ENCODE peak calls at places on chromosomes 11 and 22, in eight cellular contexts. Q is GM12878; P is heart right ventricle; M is Karpas-422; B is spleen; L is CD8-positive, alpha-beta T cell; N is HCT116; Z is fibroblast of lung. A is an unnamed sample. For H3K36me3, the result is how much of the 10 kb centered on the place peaks cover.

GRCh38 chr11:121655481-121656332 is 202.9 kb upstream of the SORL1-AS1 start:
- DNase-seq in Q (peak), P (peak), M (peak), B (peak), L (peak), N (peak), Z (peak), A (peak)

GRCh38 chr11:2577071-2578005 is 122.5 kb downstream of the KCNQ1OT1 start:
- DNase-seq in Q (no peak), P (no peak), M (no peak), B (peak), L (no peak), N (no peak), Z (no peak), A (no peak)

GRCh38 chr11:5929571-5929970 is 12.5 kb upstream of the OR56A3 start:
- DNase-seq in Q (no peak), P (no peak), M (no peak), B (no peak), L (no peak), N (no peak), Z (no peak), A (no peak)

GRCh38 chr11:1152316-1153104 is 5.2 kb upstream of the MUC5AC start:
- DNase-seq in Q (no peak), P (no peak), M (no peak), B (peak), L (no peak), N (no peak), Z (peak), A (peak)

GRCh38 chr22:20429254-20430100 is 8.1 kb downstream of the SCARF2 start:
- DNase-seq in Q (no peak), P (no peak), M (peak), B (peak), L (peak), N (no peak), Z (no peak), A (peak)

GRCh38 chr11:85115798-85116197 is 511.3 kb downstream of the DLG2 start:
- DNase-seq in Q (no peak), P (no peak), M (no peak), B (no peak), L (no peak), N (no peak), Z (no peak), A (no peak)

GRCh38 chr11:30197869-30198268 is 32.9 kb upstream of the FSHB start:
- DNase-seq in Q (no peak), P (no peak), M (no peak), B (no peak), L (no peak), N (no peak), Z (no peak), A (no peak)

GRCh38 chr11:14342906-14343305 is 16.1 kb downstream of the RRAS2 start:
- DNase-seq in Q (no peak), P (no peak), M (no peak), B (no peak), L (no peak), N (no peak), Z (peak), A (no peak)

GRCh38 chr22:23113067-23113846 is 28.5 kb downstream of the RSPH14 start:
- DNase-seq in Q (no peak), P (peak), M (peak), B (no peak), L (no peak), N (no peak), Z (peak), A (peak)

GRCh38 chr11:130308925-130309324 is 5.8 kb downstream of the ZBTB44 start:
- DNase-seq in Q (no peak), P (no peak), M (no peak), B (no peak), L (no peak), N (no peak), Z (no peak), A (peak)

GRCh38 chr22:46087336-46087690 is 63.0 kb upstream of the PPARA start:
- DNase-seq in Q (no peak), P (no peak), M (no peak), B (no peak), L (no peak), N (no peak), Z (no peak), A (no peak)
- H3K36me3 ChIP-seq in Q (under half), P (under half), M (under half), B (under half), L (under half), N (under half), Z (half or more), A (under half)

DNA sequence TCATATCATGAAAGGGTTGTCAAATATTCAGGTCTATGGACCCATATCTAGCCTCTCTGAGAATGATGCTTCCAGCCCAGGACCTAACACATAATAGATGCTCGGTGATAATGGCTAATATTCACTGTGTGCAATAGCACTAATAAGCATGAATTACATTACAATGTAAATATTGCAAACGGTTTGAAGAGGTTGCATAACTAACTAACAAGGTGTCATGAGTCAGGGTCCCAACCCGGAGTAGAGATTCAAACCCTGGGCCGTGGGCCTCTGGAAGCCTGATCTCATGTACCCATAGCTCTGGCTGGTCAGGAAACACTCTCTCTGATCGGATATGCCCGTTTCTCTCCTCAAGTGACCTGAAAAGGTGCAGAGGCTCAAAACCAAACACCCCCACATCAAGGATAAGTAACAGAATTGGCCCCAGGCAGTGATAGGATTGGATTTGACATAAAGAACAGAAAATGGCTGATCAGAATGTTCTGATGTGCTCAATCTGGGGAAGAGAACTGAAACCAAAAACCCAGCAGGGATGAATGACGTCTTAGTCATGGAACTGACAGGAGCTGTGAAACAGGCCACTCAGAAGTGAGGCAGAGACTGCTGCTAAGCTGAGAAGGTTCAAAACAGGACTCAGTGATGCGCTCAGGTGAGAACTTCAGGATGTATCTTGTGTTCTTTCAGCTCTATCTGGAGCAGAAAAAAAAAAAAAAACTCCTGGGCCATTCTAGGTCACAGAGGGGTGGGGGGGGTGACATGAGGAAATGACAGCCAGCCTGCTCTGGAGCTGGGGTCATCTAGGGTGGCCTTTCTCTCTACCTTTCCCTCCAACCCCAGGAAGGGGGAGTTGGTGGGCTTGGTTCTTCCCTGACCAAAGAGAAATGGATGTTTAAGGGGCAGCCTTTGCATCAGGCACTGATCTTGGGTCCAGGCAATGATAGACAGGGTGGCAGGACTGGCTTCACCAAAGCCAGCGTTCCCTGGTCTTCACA is 6.6 kb upstream of the KCTD17 start:
- DNase-seq in Q (no peak), P (no peak), M (no peak), B (no peak), L (no peak), N (no peak), Z (no peak), A (no peak)
- H3K27ac ChIP-seq in Q (no peak), P (no peak), M (no peak), B (no peak), L (no peak), N (no peak), Z (no peak), A (no peak)

DNA sequence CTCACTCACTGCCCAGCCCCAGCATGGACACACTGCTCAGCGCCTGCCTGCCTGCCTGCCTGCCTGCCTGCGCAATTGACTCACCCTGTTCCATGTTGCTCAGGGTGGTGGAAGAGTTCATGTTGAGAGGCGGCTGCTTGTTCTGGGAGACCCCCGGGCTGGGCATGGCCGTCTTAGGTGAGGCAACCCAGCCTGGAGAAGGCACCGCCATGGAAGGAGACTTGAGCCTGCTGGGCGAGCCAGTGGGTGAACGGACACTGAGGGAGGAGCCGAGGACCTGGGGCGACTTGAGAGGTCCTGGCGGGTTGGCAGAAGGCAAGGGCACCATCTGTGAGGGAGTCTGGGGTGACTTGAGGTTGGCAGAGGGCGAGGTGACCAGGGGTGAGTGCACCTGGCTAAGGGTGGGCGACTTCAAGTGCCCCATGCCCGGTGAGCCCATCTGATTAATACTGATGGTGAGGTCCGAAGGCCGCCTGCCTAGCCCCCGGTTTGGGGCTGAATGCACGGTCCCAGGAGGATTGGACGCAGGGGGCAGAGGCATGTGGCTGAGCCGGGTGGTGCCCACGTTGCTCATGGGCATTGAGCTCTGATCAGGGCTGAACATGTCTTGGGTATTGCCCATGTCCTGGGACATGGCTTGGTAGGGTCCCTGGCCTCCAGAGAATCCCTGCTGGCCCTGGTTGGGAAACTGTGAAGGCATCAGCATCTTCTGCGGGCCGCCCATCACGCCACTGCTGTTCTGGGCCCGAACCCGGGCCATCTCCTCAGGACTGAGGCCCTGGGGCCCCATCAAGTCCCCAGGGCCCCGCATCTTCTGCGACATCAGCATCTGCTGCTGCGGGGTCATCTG is 17.1 kb downstream of the CXCR5 start:
- DNase-seq in Q (no peak), P (no peak), M (no peak), B (peak), L (no peak), N (no peak), Z (no peak), A (no peak)
- H3K36me3 ChIP-seq in Q (under half), P (half or more), M (under half), B (half or more), L (half or more), N (under half), Z (under half), A (under half)

GRCh38 chr11:126476977-126477376 is 121.5 kb downstream of the ST3GAL4 start:
- DNase-seq in Q (no peak), P (no peak), M (no peak), B (no peak), L (no peak), N (no peak), Z (no peak), A (no peak)
- H3K27ac ChIP-seq in Q (no peak), P (no peak), M (no peak), B (no peak), L (no peak), N (no peak), Z (no peak), A (no peak)

GRCh38 chr22:41844036-41844435 is 11.1 kb downstream of the SREBF2 start:
- DNase-seq in Q (no peak), P (no peak), M (peak), B (no peak), L (no peak), N (no peak), Z (no peak), A (no peak)
- H3K36me3 ChIP-seq in Q (under half), P (under half), M (under half), B (under half), L (under half), N (under half), Z (under half), A (under half)

DNA sequence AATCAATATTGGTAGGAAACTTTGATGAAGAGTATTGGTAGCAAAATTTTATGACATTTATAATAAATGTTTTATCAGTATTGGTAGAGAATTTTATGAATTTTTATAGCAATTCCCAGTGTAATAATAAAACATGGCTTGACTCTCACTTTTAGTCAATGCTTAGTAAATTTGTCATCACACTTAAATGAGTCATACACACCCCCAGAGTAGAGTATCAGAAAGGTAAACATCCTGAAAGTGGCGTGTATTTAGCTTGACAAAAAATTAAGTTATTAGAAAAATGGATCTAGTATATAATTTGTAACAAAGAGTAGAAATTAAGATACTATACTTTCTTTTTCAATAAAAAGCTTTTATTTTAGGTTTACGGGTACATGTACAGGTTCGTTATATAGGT is 2.6 kb downstream of the MS4A3 start:
- DNase-seq in Q (no peak), P (no peak), M (no peak), B (no peak), L (no peak), N (no peak), Z (no peak), A (no peak)
- H3K27ac ChIP-seq in Q (no peak), P (no peak), M (no peak), B (no peak), L (no peak), N (no peak), Z (no peak), A (no peak)

GRCh38 chr11:64834723-64835615 is 9.5 kb downstream of the CDC42BPG start:
- DNase-seq in Q (no peak), P (no peak), M (no peak), B (no peak), L (no peak), N (no peak), Z (no peak), A (peak)
- H3K36me3 ChIP-seq in Q (under half), P (under half), M (under half), B (under half), L (under half), N (under half), Z (under half), A (under half)

GRCh38 chr11:65448418-65449196 is 26.0 kb downstream of the NEAT1 start:
- DNase-seq in Q (no peak), P (no peak), M (peak), B (no peak), L (no peak), N (no peak), Z (peak), A (peak)
- H3K27ac ChIP-seq in Q (peak), P (peak), M (peak), B (no peak), L (no peak), N (no peak), Z (peak), A (no peak)

DNA sequence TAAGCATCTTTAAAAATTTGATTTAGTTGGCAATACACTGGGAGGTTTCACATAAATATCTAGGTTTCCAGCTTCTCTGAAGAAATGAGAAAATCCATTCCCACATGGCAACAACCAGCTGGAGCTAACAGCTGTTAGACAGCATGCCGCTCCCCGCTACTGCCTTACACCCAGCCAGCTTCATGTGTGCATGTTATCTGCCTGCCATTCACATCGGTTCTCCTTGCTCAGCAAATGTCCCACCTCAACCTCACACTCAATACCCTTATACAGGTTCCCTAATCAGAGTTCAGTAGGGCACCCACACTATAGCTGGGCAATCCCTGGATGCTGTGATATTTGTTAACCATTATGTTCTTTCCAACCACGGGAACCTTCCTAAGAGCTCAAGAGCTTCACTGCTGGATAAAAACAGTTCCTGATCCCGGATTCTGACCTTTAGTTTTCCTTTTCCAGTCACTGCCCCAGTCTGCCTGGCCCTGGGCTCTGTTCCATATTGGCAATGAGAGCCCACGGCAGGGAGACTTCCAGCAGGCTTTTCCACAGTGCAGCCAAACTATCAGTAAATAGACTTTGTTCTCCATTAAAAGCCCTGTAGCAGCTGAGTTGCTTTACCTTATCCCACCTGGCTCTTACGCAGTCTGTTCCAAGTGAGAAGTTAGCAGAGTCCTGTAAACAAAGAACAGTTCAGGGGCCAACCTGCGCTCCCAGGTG is 8.6 kb downstream of the RPUSD4 start:
- DNase-seq in Q (no peak), P (peak), M (no peak), B (no peak), L (no peak), N (no peak), Z (no peak), A (no peak)
- H3K36me3 ChIP-seq in Q (under half), P (half or more), M (under half), B (half or more), L (half or more), N (under half), Z (under half), A (under half)

DNA sequence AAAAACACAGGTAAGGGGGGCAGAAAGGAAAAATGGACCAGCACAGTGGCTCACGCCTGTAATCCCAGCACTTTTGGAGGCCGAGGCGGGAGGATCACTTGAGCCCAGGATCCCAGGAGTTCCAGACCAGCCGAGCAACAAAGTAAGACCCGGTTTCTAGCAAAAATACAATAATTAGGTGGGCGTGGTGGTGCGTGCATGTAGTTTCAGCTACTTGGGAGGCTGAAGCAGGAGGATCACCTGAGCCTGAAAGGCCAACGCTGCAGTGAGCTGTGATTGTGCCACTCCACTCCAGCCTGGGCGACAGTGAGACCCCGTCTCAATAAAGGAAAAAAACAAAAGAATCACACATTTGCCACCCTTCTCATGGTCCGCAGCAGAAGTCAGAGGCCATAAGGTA is 519.4 kb downstream of the BRD1 start:
- DNase-seq in Q (no peak), P (no peak), M (no peak), B (peak), L (no peak), N (no peak), Z (no peak), A (no peak)
- H3K27ac ChIP-seq in Q (no peak), P (no peak), M (no peak), B (no peak), L (no peak), N (no peak), Z (no peak), A (no peak)